ENCODE peak calls at places on chromosomes 3 and 15, in four cellular contexts. S is HepG2, M is GM12878, L is K562. J is an unnamed sample.

GRCh38 chr15:57903626-57904025 is 161.9 kb downstream of the ALDH1A2 start:
- DNase-seq in S (no peak), M (no peak), L (no peak), J (no peak)

GRCh38 chr3:72529084-72529483 is 319.2 kb downstream of the SHQ1 start:
- DNase-seq in S (peak), M (no peak), L (no peak), J (no peak)

GRCh38 chr15:101326462-101327146 is 31.6 kb upstream of the SNRPA1 start:
- DNase-seq in S (no peak), M (no peak), L (no peak), J (no peak)

GRCh38 chr3:126355777-126356372 is 1.3 kb downstream of the KLF15 start:
- DNase-seq in S (peak), M (no peak), L (peak), J (peak)

GRCh38 chr3:116048991-116049390 is 396.3 kb downstream of the LSAMP start:
- DNase-seq in S (no peak), M (no peak), L (no peak), J (no peak)

GRCh38 chr3:117820900-117821299 is 1111.3 kb downstream of the TUSC7 start:
- DNase-seq in S (no peak), M (no peak), L (no peak), J (no peak)

GRCh38 chr15:71201471-71201870 is 86.2 kb downstream of the THSD4 start:
- DNase-seq in S (no peak), M (no peak), L (no peak), J (no peak)

GRCh38 chr15:31387483-31388118 is 61.0 kb downstream of the KLF13 start:
- DNase-seq in S (no peak), M (no peak), L (no peak), J (no peak)

GRCh38 chr3:31159331-31160039 is 265.0 kb upstream of the GADL1 start:
- DNase-seq in S (no peak), M (no peak), L (no peak), J (no peak)

GRCh38 chr3:111392911-111393351 is 149.1 kb upstream of the CD96 start:
- DNase-seq in S (no peak), M (no peak), L (no peak), J (no peak)

GRCh38 chr3:22759636-22760310 is 443.4 kb upstream of the UBE2E2 start:
- DNase-seq in S (no peak), M (no peak), L (no peak), J (no peak)

GRCh38 chr3:9770276-9770812 is 597 bp upstream of the CAMK1 start:
- DNase-seq in S (peak), M (no peak), L (no peak), J (peak)

GRCh38 chr15:40427188-40427587 is 13.6 kb upstream of the BAHD1 start:
- DNase-seq in S (no peak), M (no peak), L (peak), J (no peak)

GRCh38 chr15:69744421-69745162 is 292.0 kb downstream of the RPLP1 start:
- DNase-seq in S (no peak), M (no peak), L (no peak), J (no peak)

GRCh38 chr3:139588450-139588849 is 48.9 kb upstream of the RBP1 start:
- DNase-seq in S (peak), M (no peak), L (peak), J (peak)

GRCh38 chr3:57752307-57752706 is 3.8 kb upstream of the SLMAP start:
- DNase-seq in S (no peak), M (no peak), L (no peak), J (no peak)

GRCh38 chr3:158713094-158713499 is 19.2 kb downstream of the RARRES1 start:
- DNase-seq in S (no peak), M (no peak), L (peak), J (no peak)

GRCh38 chr3:13076255-13076654 is 3.0 kb upstream of the IQSEC1 start:
- DNase-seq in S (no peak), M (no peak), L (no peak), J (no peak)

GRCh38 chr3:108222813-108223307 is 636 bp upstream of the IFT57 start:
- DNase-seq in S (no peak), M (no peak), L (peak), J (no peak)

GRCh38 chr15:25171111-25171811 is 216.5 kb downstream of the SNRPN start:
- DNase-seq in S (no peak), M (no peak), L (no peak), J (no peak)

GRCh38 chr15:72237286-72238224 is 6.6 kb upstream of the PKM start:
- DNase-seq in S (peak), M (peak), L (peak), J (peak)

GRCh38 chr3:27666277-27666676 is 55.8 kb downstream of the EOMES start:
- DNase-seq in S (no peak), M (no peak), L (no peak), J (no peak)

GRCh38 chr15:43280996-43281395 is 14.3 kb upstream of the TGM5 start:
- DNase-seq in S (no peak), M (no peak), L (no peak), J (no peak)

GRCh38 chr15:75640483-75641175 is 605 bp upstream of the IMP3 start:
- DNase-seq in S (peak), M (peak), L (peak), J (no peak)

GRCh38 chr15:69359724-69360123 is 54.4 kb upstream of the KIF23 start:
- DNase-seq in S (no peak), M (no peak), L (no peak), J (no peak)

GRCh38 chr15:74789171-74789627 is 7.3 kb downstream of the CSK start:
- DNase-seq in S (no peak), M (no peak), L (no peak), J (no peak)

GRCh38 chr15:81015595-81016252 is 15.0 kb downstream of the TLNRD1 start:
- DNase-seq in S (no peak), M (no peak), L (no peak), J (no peak)

GRCh38 chr15:77644543-77645247 is 12.0 kb upstream of the LINGO1 start:
- DNase-seq in S (no peak), M (no peak), L (no peak), J (no peak)

GRCh38 chr3:125634346-125634964 is 39.2 kb upstream of the OSBPL11 start:
- DNase-seq in S (no peak), M (no peak), L (no peak), J (no peak)

GRCh38 chr3:78633626-78634025 is 1134.2 kb downstream of the ROBO1 start:
- DNase-seq in S (no peak), M (no peak), L (no peak), J (no peak)

GRCh38 chr15:100809151-100809550 is 70.5 kb upstream of the ALDH1A3 start:
- DNase-seq in S (no peak), M (no peak), L (no peak), J (no peak)

GRCh38 chr3:139281512-139282196 is 62.2 kb upstream of the MRPS22 start:
- DNase-seq in S (no peak), M (no peak), L (no peak), J (no peak)

GRCh38 chr15:37133619-37134018 is 33.3 kb upstream of the MEIS2 start:
- DNase-seq in S (no peak), M (no peak), L (no peak), J (no peak)

GRCh38 chr3:194689493-194689901 is 3.8 kb downstream of the FAM43A start:
- DNase-seq in S (no peak), M (no peak), L (no peak), J (no peak)

GRCh38 chr3:185976977-185977678 is 39.3 kb upstream of the TRA2B start:
- DNase-seq in S (peak), M (peak), L (peak), J (peak)
- TF ChIP-seq BRCA1 in S (no peak), M (no peak), L (no peak), J (no peak)

DNA sequence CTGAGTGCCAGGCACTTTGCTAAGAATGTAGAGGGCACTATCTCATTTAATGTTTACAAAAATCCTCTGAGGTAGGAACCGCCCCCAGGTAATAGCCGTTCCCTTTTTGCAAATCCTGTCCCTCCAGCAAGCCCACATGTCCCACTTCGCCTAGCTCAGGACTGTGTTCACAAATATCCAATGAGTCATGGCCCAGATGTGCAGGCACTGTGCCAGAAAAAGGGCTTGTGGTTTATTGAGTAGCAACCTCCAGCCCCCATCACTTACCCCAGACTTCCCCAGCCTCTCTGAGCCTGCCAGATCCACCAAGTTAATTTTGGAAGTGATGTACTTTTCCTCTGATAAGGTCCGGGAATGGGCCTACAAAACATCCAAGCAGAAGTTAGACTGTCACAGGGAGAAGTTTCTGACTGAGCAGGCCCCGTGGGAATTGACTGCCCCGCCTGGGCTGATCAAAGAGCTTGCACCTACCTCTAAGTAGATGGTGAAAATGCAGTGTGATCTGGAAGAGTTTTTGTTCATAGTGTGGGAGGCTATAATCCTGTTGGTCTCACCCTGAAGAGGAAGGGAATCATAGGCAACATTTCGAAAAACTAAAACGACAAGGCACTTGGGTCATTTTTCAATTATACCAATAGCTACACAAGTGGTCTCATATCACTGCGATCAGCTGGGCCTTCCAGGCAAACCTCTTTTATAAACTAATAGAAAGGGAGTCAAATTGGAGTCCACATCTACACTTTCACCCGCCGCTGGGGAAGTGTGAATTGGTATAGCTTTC is 15.7 kb downstream of the KIF9 start:
- DNase-seq in S (peak), M (peak), L (peak), J (no peak)
- TF ChIP-seq BRCA1 in S (no peak), M (no peak), L (no peak), J (no peak)

GRCh38 chr3:853489-853888 is 239.3 kb upstream of the CNTN6 start:
- DNase-seq in S (no peak), M (no peak), L (no peak), J (no peak)

GRCh38 chr3:852033-852432 is 240.8 kb upstream of the CNTN6 start:
- DNase-seq in S (no peak), M (no peak), L (no peak), J (no peak)

GRCh38 chr3:851098-851790 is 241.6 kb upstream of the CNTN6 start:
- DNase-seq in S (no peak), M (no peak), L (no peak), J (peak)
- TF ChIP-seq BRCA1 in S (no peak), M (no peak), L (no peak), J (no peak)

GRCh38 chr3:113304856-113305540 is 93.6 kb downstream of the BOC start:
- DNase-seq in S (no peak), M (no peak), L (peak), J (no peak)
- TF ChIP-seq BRCA1 in S (no peak), M (no peak), L (no peak), J (no peak)

GRCh38 chr3:96354742-96355141 is 459.7 kb upstream of the EPHA6 start:
- DNase-seq in S (no peak), M (no peak), L (no peak), J (no peak)
- TF ChIP-seq BRCA1 in S (no peak), M (no peak), L (no peak), J (no peak)

GRCh38 chr3:85560088-85560790 is 601.5 kb downstream of the CADM2 start:
- DNase-seq in S (peak), M (no peak), L (no peak), J (no peak)
- TF ChIP-seq BRCA1 in S (no peak), M (no peak), L (no peak), J (no peak)